ENCODE peak calls at places on chromosomes 4 and X, in nine cellular contexts. N is lower leg skin; F is CD4-positive, alpha-beta T cell; S is cardiac muscle cell; R is endothelial cell; I is omental fat pad; Z is thoracic aorta; C is A549; Y is fibroblast of the aortic adventitia. X is an unnamed sample.
A peak's percentile ranks its signal among the peaks of the same experiment; 100 is the strongest.

GRCh38 chr4:8269535-8270417 is at the start of gene HTRA3:
- DNase-seq in S (peak; percentile 73), C (no peak), F (no peak), Z (no peak), Y (peak; percentile 33), R (peak; percentile 32), I (no peak), N (no peak), X (no peak)

GRCh38 chr4:13173974-13174373 is 310.2 kb downstream of the RAB28 start:
- DNase-seq in I (no peak), R (no peak), S (no peak), C (no peak), Z (no peak), N (peak; percentile 69), F (no peak), Y (peak; percentile 46), X (no peak)

GRCh38 chr4:78524009-78524408 is 27.6 kb upstream of the ANXA3 start:
- DNase-seq in N (no peak), I (no peak), Z (no peak), F (no peak), S (no peak), Y (no peak), R (no peak), C (no peak), X (no peak)

GRCh38 chr4:53592686-53593641 is 1.7 kb upstream of the LNX1 start:
- DNase-seq in I (peak; percentile 28), Y (no peak), C (peak; percentile 40), S (peak; percentile 32), N (peak; percentile 60), Z (no peak), F (no peak), R (peak; percentile 60), X (no peak)

GRCh38 chr4:40515398-40516293 is 114.0 kb downstream of the RBM47 start:
- DNase-seq in N (no peak), F (no peak), I (no peak), Y (no peak), C (peak; percentile 81), Z (no peak), S (no peak), R (no peak), X (no peak)

GRCh38 chr4:81648576-81649272 is 177.0 kb upstream of the RASGEF1B start:
- DNase-seq in S (no peak), Z (no peak), I (no peak), R (no peak), Y (peak; percentile 15), F (no peak), N (no peak), C (no peak), X (no peak)

GRCh38 chr4:142091085-142091513 is 454.7 kb downstream of the IL15 start:
- DNase-seq in I (no peak), C (peak; percentile 94), Z (peak; percentile 8), N (peak; percentile 29), Y (peak; percentile 100), R (no peak), F (no peak), S (no peak), X (no peak)

GRCh38 chrX:146881521-146881920 is 67.0 kb upstream of the CXorf51A start:
- DNase-seq in Y (no peak), S (no peak), N (no peak), Z (no peak), I (no peak), R (no peak), F (no peak), C (no peak), X (no peak)

GRCh38 chr4:138205531-138206233 is 36.5 kb downstream of the SLC7A11 start:
- DNase-seq in N (no peak), F (no peak), R (no peak), I (no peak), S (no peak), Y (no peak), C (no peak), Z (no peak), X (no peak)

GRCh38 chrX:96721398-96721797 is 36.8 kb downstream of the DIAPH2 start:
- DNase-seq in S (no peak), N (no peak), C (no peak), I (no peak), Z (no peak), Y (no peak), R (no peak), F (no peak), X (no peak)

GRCh38 chrX:29535212-29536162 is 679.9 kb upstream of the MAGEB2 start:
- DNase-seq in N (no peak), S (no peak), I (no peak), Y (peak; percentile 28), R (no peak), C (peak; percentile 74), F (no peak), Z (no peak), X (no peak)

GRCh38 chr4:5710962-5711478 is at the start of gene EVC:
- DNase-seq in Z (peak; percentile 52), N (peak; percentile 78), S (peak; percentile 76), F (no peak), Y (peak; percentile 81), R (peak; percentile 72), I (peak; percentile 51), C (peak; percentile 70), X (no peak)

GRCh38 chr4:38815879-38816782 is 11.5 kb upstream of the TLR1 start:
- DNase-seq in Y (no peak), R (no peak), F (no peak), N (no peak), S (no peak), C (no peak), Z (no peak), I (no peak), X (no peak)

GRCh38 chrX:46912673-46913491 is 661 bp downstream of the JADE3 start:
- DNase-seq in C (peak; percentile 68), N (peak; percentile 15), S (peak; percentile 65), R (peak; percentile 61), Y (peak; percentile 14), F (no peak), Z (no peak), I (no peak), X (peak; percentile 15)

GRCh38 chrX:43655961-43656494 is at the start of gene MAOA:
- DNase-seq in Z (peak; percentile 49), F (no peak), S (peak; percentile 35), C (no peak), I (peak; percentile 41), N (peak; percentile 88), R (peak; percentile 12), Y (no peak), X (no peak)

GRCh38 chr4:48546336-48546735 is 56.3 kb downstream of the ZAR1 start:
- DNase-seq in R (peak; percentile 24), Z (no peak), I (no peak), S (peak; percentile 32), N (no peak), F (no peak), Y (peak; percentile 60), C (peak; percentile 42), X (no peak)

GRCh38 chr4:138890921-138891570 is 124.5 kb upstream of the NOCT start:
- DNase-seq in N (no peak), S (no peak), F (no peak), I (no peak), Z (no peak), Y (no peak), C (no peak), R (no peak), X (no peak)

GRCh38 chr4:64781737-64782326 is 372.6 kb upstream of the TECRL start:
- DNase-seq in R (no peak), N (no peak), Y (peak; percentile 52), C (peak; percentile 28), I (no peak), S (peak; percentile 26), F (no peak), Z (no peak), X (no peak)

GRCh38 chrX:63250253-63250868 is 100.8 kb downstream of the SPIN4 start:
- DNase-seq in I (no peak), N (peak; percentile 41), S (peak; percentile 81), R (peak; percentile 48), Y (peak; percentile 87), F (peak; percentile 1), Z (no peak), C (peak; percentile 79), X (no peak)

GRCh38 chr4:105196523-105197145 is 50.0 kb downstream of the TET2 start:
- DNase-seq in R (no peak), F (no peak), Y (no peak), S (peak; percentile 35), C (peak; percentile 6), Z (no peak), N (no peak), I (no peak), X (no peak)

GRCh38 chr4:119627267-119628190 is 1.1 kb downstream of the PDE5A start:
- DNase-seq in I (no peak), Y (peak; percentile 80), R (peak; percentile 81), N (peak; percentile 23), S (peak; percentile 73), Z (peak; percentile 33), F (peak; percentile 43), C (peak; percentile 23), X (peak; percentile 33)
- TF ChIP-seq CTCF in I (no peak), Y (peak; percentile 22), R (peak; percentile 58), N (no peak), S (peak; percentile 31), Z (no peak), F (peak; percentile 45), C (peak; percentile 70), X (peak; percentile 42)

GRCh38 chr4:150609131-150609530 is 27.2 kb downstream of the MAB21L2 start:
- DNase-seq in R (no peak), N (no peak), Y (no peak), S (no peak), I (no peak), F (no peak), C (no peak), Z (no peak), X (no peak)
- TF ChIP-seq CTCF in R (no peak), N (no peak), Y (no peak), S (no peak), I (no peak), F (no peak), C (no peak), Z (no peak), X (no peak)

DNA sequence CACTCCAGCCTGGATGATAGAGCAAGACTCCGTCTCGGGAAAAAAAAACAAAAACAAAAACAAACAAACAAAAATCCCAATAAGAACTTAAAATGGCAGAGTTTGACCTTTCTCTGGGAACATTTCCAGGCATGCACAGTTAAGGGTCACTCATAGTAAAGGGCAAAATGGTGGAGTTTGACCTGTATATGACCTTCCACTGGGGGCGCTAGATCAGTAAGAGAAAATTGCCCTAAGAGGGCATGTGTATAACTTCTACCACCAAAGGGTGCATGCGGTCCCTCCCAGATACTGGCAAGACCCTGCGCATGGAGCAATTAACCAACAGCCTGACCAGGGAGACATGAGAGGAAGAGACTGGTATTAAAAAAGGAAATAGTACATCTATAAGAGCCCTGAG is 177.2 kb downstream of the MOSPD2 start:
- DNase-seq in Y (no peak), I (no peak), Z (no peak), S (no peak), R (no peak), F (no peak), N (no peak), C (peak; percentile 16), X (no peak)
- TF ChIP-seq CTCF in Y (no peak), I (no peak), Z (no peak), S (no peak), R (no peak), F (no peak), N (no peak), C (no peak), X (no peak)

DNA sequence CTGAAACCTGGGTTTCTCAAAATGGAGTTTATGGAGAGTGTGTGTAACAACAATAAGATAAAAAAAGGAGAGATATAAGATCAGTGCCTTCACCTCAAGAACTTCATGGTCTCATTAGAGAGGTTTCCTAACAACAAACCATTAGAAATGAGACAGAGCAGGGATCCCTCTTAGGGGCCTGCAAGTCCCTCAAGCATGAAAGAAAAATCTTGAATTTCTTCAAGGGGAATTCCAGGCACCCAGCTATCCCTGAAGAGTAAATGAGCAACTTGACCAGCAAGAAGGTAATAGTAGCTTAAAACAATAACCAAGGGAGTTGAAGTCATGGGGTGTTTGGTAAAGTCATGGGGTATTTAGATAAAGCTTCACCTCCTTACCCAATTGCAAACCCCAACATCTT is 49.7 kb upstream of the TLR3 start:
- DNase-seq in S (no peak), I (no peak), C (no peak), Z (no peak), R (no peak), Y (no peak), N (no peak), F (no peak), X (no peak)
- TF ChIP-seq CTCF in S (no peak), I (no peak), C (no peak), Z (no peak), R (no peak), Y (no peak), N (no peak), F (no peak), X (no peak)

X was measured in natural killer cell.